ENCODE peak calls at places on chromosomes 3 and 15, in nine cellular contexts. P is breast epithelium, Q is stomach, M is psoas muscle, E is cardiac fibroblast, O is fibroblast of pulmonary artery, S is AG04450, D is ascending aorta, F is Peyer's patch. A is an unnamed sample.

GRCh38 chr15:28099555-28100140 is 533 bp upstream of the OCA2 start:
- DNase-seq in F (no peak), P (no peak), S (no peak), Q (no peak), M (no peak), O (no peak), E (no peak), D (no peak), A (no peak)

GRCh38 chr3:179898024-179898423 is 138.7 kb downstream of the PEX5L start:
- DNase-seq in S (peak), Q (no peak), P (no peak), O (peak), M (no peak), D (no peak), E (peak), F (no peak), A (peak)

GRCh38 chr3:171351676-171352075 is 108.5 kb downstream of the TNIK start:
- DNase-seq in M (peak), D (no peak), O (peak), E (peak), Q (no peak), F (no peak), P (no peak), S (peak), A (no peak)

GRCh38 chr3:135229018-135229495 is 434.0 kb downstream of the EPHB1 start:
- DNase-seq in Q (peak), E (no peak), P (peak), D (no peak), M (peak), F (peak), S (no peak), O (no peak), A (peak)

GRCh38 chr3:173531602-173532001 is 134.1 kb downstream of the NLGN1 start:
- DNase-seq in Q (no peak), P (no peak), E (no peak), F (no peak), M (no peak), O (no peak), S (no peak), D (no peak), A (no peak)

GRCh38 chr3:25820372-25820771 is 30.5 kb downstream of the OXSM start:
- DNase-seq in E (peak), S (peak), P (no peak), O (peak), Q (no peak), D (no peak), F (no peak), M (no peak), A (no peak)

GRCh38 chr3:130658666-130659065 is 88.0 kb downstream of the PIK3R4 start:
- DNase-seq in S (no peak), O (peak), M (no peak), D (no peak), F (no peak), Q (no peak), E (peak), P (no peak), A (no peak)

GRCh38 chr3:166274996-166275395 is 437.8 kb upstream of the BCHE start:
- DNase-seq in S (no peak), M (no peak), D (no peak), O (no peak), F (no peak), Q (no peak), E (no peak), P (no peak), A (no peak)

GRCh38 chr15:99961011-99961441 is 227.8 kb upstream of the LYSMD4 start:
- DNase-seq in E (peak), F (no peak), M (no peak), Q (no peak), S (no peak), P (no peak), O (peak), D (no peak), A (no peak)

GRCh38 chr3:160685144-160685766 is 8.3 kb downstream of the ARL14 start:
- DNase-seq in S (no peak), D (no peak), O (no peak), Q (no peak), P (no peak), M (no peak), F (no peak), E (no peak), A (no peak)

GRCh38 chr15:58357529-58358476 is 74.0 kb upstream of the LIPC start:
- DNase-seq in D (no peak), M (no peak), F (no peak), E (peak), O (peak), S (no peak), P (no peak), Q (no peak), A (no peak)

GRCh38 chr3:132445812-132446211 is 28.5 kb downstream of the DNAJC13 start:
- DNase-seq in F (no peak), O (peak), D (no peak), M (no peak), S (no peak), Q (no peak), E (peak), P (no peak), A (no peak)

GRCh38 chr15:92413511-92413910 is 19.8 kb downstream of the ST8SIA2 start:
- DNase-seq in D (no peak), E (no peak), O (no peak), Q (no peak), S (no peak), F (no peak), M (no peak), P (no peak), A (no peak)

GRCh38 chr15:23629234-23629805 is 18.3 kb downstream of the MAGEL2 start:
- DNase-seq in M (no peak), S (no peak), Q (no peak), E (no peak), D (no peak), O (peak), F (no peak), P (no peak), A (no peak)

GRCh38 chr15:25238126-25238525 is 200.7 kb downstream of the UBE3A start:
- DNase-seq in F (no peak), E (no peak), D (no peak), M (peak), Q (no peak), O (no peak), P (no peak), S (no peak), A (no peak)

GRCh38 chr3:171284308-171285075 is 175.7 kb downstream of the TNIK start:
- DNase-seq in M (no peak), E (peak), Q (no peak), P (no peak), O (peak), F (no peak), D (no peak), S (peak), A (no peak)

GRCh38 chr3:13282986-13283876 is 136.9 kb downstream of the NUP210 start:
- DNase-seq in S (no peak), M (no peak), F (peak), O (no peak), Q (no peak), D (no peak), P (no peak), E (no peak), A (no peak)

GRCh38 chr3:10363935-10364334 is 43.0 kb upstream of the SEC13 start:
- DNase-seq in E (no peak), O (no peak), M (no peak), P (no peak), S (no peak), Q (no peak), D (no peak), F (no peak), A (no peak)

GRCh38 chr15:40055576-40056293 is 16.8 kb upstream of the SRP14 start:
- DNase-seq in E (no peak), Q (peak), P (peak), S (no peak), D (no peak), O (no peak), M (no peak), F (no peak), A (no peak)
- H3K4me3 ChIP-seq in E (no peak), Q (no peak), P (no peak), S (no peak), D (no peak), O (no peak), M (no peak), F (no peak), A (no peak)

GRCh38 chr3:138389144-138389601 is 40.8 kb downstream of the MRAS start:
- DNase-seq in E (peak), P (no peak), M (no peak), D (no peak), F (no peak), O (peak), S (no peak), Q (no peak), A (no peak)
- H3K4me3 ChIP-seq in E (no peak), P (no peak), M (no peak), D (no peak), F (no peak), O (no peak), S (no peak), Q (no peak), A (no peak)

GRCh38 chr3:16550676-16551341 is 37.3 kb upstream of the RFTN1 start:
- DNase-seq in O (peak), S (peak), E (peak), P (peak), M (peak), D (no peak), Q (peak), F (no peak), A (peak)
- H3K4me3 ChIP-seq in O (no peak), S (no peak), E (no peak), P (peak), M (no peak), D (peak), Q (no peak), F (no peak), A (no peak)

GRCh38 chr3:194830978-194831377 is 145.3 kb downstream of the FAM43A start:
- DNase-seq in Q (no peak), O (no peak), D (no peak), M (no peak), E (no peak), P (no peak), F (no peak), S (no peak), A (no peak)

GRCh38 chr3:194830401-194830800 is 144.7 kb downstream of the FAM43A start:
- DNase-seq in O (no peak), D (no peak), E (no peak), Q (no peak), F (no peak), S (no peak), M (no peak), P (peak), A (no peak)

GRCh38 chr3:194833511-194833910 is 147.8 kb downstream of the FAM43A start:
- DNase-seq in P (no peak), O (no peak), E (no peak), S (no peak), D (no peak), F (no peak), M (no peak), Q (no peak), A (no peak)

GRCh38 chr3:194828926-194829325 is 143.2 kb downstream of the FAM43A start:
- DNase-seq in E (no peak), M (no peak), P (no peak), D (no peak), S (no peak), O (no peak), Q (no peak), F (no peak), A (no peak)

GRCh38 chr3:194832346-194833104 is 146.8 kb downstream of the FAM43A start:
- DNase-seq in P (no peak), E (peak), D (no peak), S (no peak), M (no peak), Q (no peak), O (peak), F (no peak), A (no peak)
- H3K4me3 ChIP-seq in P (no peak), E (no peak), D (no peak), S (no peak), M (no peak), Q (no peak), O (no peak), F (no peak), A (no peak)

A was measured in small intestine.